ENCODE peak calls at places on chromosomes 1 and 21, in ten cellular contexts. M, L, Q, D, A, W, O, P, E and T are unnamed samples.

GRCh38 chr1:238649200-238649599 is 737.2 kb upstream of the CHRM3 start:
- DNase-seq in M (no peak), P (no peak), E (no peak), A (no peak), O (no peak), Q (no peak), L (no peak), D (no peak), W (no peak), T (no peak)

GRCh38 chr1:214476229-214476957 is 75.0 kb downstream of the PTPN14 start:
- DNase-seq in O (no peak), D (no peak), P (no peak), M (no peak), L (no peak), Q (no peak), A (no peak), E (peak), W (no peak), T (peak)

GRCh38 chr1:245418029-245418428 is 263.2 kb downstream of the KIF26B start:
- DNase-seq in L (no peak), E (no peak), D (no peak), O (peak), A (no peak), P (no peak), Q (no peak), M (no peak), W (peak), T (no peak)

GRCh38 chr1:99737016-99737415 is 29.4 kb downstream of the FRRS1 start:
- DNase-seq in A (no peak), P (no peak), W (peak), Q (no peak), M (no peak), E (peak), O (peak), D (peak), L (no peak), T (peak)

GRCh38 chr1:20037877-20038276 is 32.1 kb upstream of the PLA2G5 start:
- DNase-seq in E (no peak), Q (no peak), P (no peak), W (peak), A (no peak), D (no peak), M (no peak), L (no peak), O (no peak), T (no peak)

GRCh38 chr21:33975548-33976081 is 60.0 kb upstream of the ATP5PO start:
- DNase-seq in O (no peak), L (peak), P (no peak), W (no peak), A (peak), M (peak), Q (no peak), E (peak), D (peak), T (no peak)

GRCh38 chr1:213982814-213983588 is 4.8 kb upstream of the PROX1 start:
- DNase-seq in E (no peak), A (no peak), Q (no peak), D (no peak), W (peak), O (peak), P (no peak), L (no peak), M (no peak), T (no peak)

GRCh38 chr1:111833334-111833733 is 77.6 kb downstream of the DDX20 start:
- DNase-seq in P (no peak), Q (no peak), W (no peak), A (no peak), O (no peak), L (no peak), M (no peak), E (peak), D (peak), T (no peak)

GRCh38 chr1:162922196-162922595 is 61.2 kb upstream of the CCDC190 start:
- DNase-seq in O (no peak), A (no peak), D (no peak), M (no peak), L (no peak), E (peak), Q (no peak), P (no peak), W (no peak), T (no peak)